ENCODE peak calls at places on chromosomes 12 and 14, in eight cellular contexts. P is CD8-positive, alpha-beta T cell; S is memory B cell; V is progenitor cell of endocrine pancreas; E is stomach; M is kidney tubule cell; K is prostate gland; I is NCI-H69. G is an unnamed sample.

GRCh38 chr12:67981236-67982164 is 7.7 kb upstream of the IFNG-AS1 start:
- DNase-seq in I (peak; percentile 68), S (no peak), M (peak; percentile 92), P (no peak), K (no peak), V (no peak), E (no peak), G (no peak)

GRCh38 chr12:12684375-12685106 is 11.4 kb downstream of the GPR19 start:
- DNase-seq in I (peak; percentile 95), P (no peak), M (peak; percentile 24), S (no peak), K (no peak), E (no peak), V (peak; percentile 52), G (no peak)

GRCh38 chr12:115984607-115985006 is 292.9 kb downstream of the MED13L start:
- DNase-seq in S (no peak), E (no peak), K (no peak), P (no peak), V (no peak), I (peak; percentile 97), M (no peak), G (no peak)

GRCh38 chr12:89856431-89856830 is 147.8 kb upstream of the ATP2B1 start:
- DNase-seq in I (no peak), S (peak; percentile 22), E (no peak), V (no peak), P (no peak), K (no peak), M (peak; percentile 28), G (no peak)

GRCh38 chr12:100249936-100250335 is 16.9 kb downstream of the DEPDC4 start:
- DNase-seq in M (no peak), E (no peak), S (no peak), P (no peak), V (no peak), K (no peak), I (no peak), G (no peak)

GRCh38 chr14:31950760-31951637 is 126.1 kb upstream of the ARHGAP5 start:
- DNase-seq in E (peak; percentile 64), I (peak; percentile 94), S (no peak), P (no peak), M (peak; percentile 53), V (peak; percentile 53), K (no peak), G (peak; percentile 74)

GRCh38 chr12:115144425-115144824 is 460.4 kb upstream of the TBX3 start:
- DNase-seq in I (no peak), S (no peak), V (no peak), K (no peak), M (no peak), P (no peak), E (no peak), G (no peak)

GRCh38 chr14:74945852-74946658 is 9.3 kb downstream of the PGF start:
- DNase-seq in E (peak; percentile 78), K (peak; percentile 66), V (peak; percentile 80), M (peak; percentile 66), P (peak; percentile 49), S (peak; percentile 72), I (peak; percentile 76), G (peak; percentile 82)

GRCh38 chr12:55847603-55848329 is 5.0 kb upstream of the MMP19 start:
- DNase-seq in I (peak; percentile 31), V (no peak), K (peak; percentile 26), E (peak; percentile 66), P (no peak), S (no peak), M (peak; percentile 78), G (no peak)

G was measured in mesothelial cell of epicardium.